ENCODE peak calls at places on chromosome 20, in six cellular contexts. F is GM23248, M is MM.1S, S is HCT116, T is OCI-LY7, K is GM23338. L is an unnamed sample. For H3K9me2, the result is how much of the 10 kb centered on the place peaks cover.

GRCh38 chr20:53582574-53583351 is 10.9 kb downstream of the ZNF217 start:
- DNase-seq in F (peak), M (no peak), S (no peak), T (peak), K (no peak), L (peak)

GRCh38 chr20:45229264-45230056 is 8.3 kb downstream of the SEMG2 start:
- DNase-seq in F (peak), M (peak), S (peak), T (peak), K (peak), L (peak)

GRCh38 chr20:31663838-31664695 is 26.4 kb downstream of the COX4I2 start:
- DNase-seq in F (no peak), M (no peak), S (no peak), T (no peak), K (peak), L (peak)

GRCh38 chr20:15792855-15793254 is 780.4 kb downstream of the KIF16B start:
- DNase-seq in F (no peak), M (no peak), S (no peak), T (no peak), K (no peak), L (no peak)

GRCh38 chr20:54219751-54220426 is 12.0 kb downstream of the PFDN4 start:
- DNase-seq in F (peak), M (peak), S (peak), T (peak), K (peak), L (peak)

GRCh38 chr20:64216036-64216435 is 39.5 kb upstream of the PCMTD2 start:
- DNase-seq in F (no peak), M (no peak), S (no peak), T (no peak), K (no peak), L (no peak)

GRCh38 chr20:42572320-42573016 is 617.2 kb downstream of the PTPRT start:
- DNase-seq in F (no peak), M (no peak), S (no peak), T (no peak), K (no peak), L (no peak)

GRCh38 chr20:32285621-32286334 is 8.3 kb downstream of the KIF3B start:
- DNase-seq in F (peak), M (peak), S (no peak), T (peak), K (no peak), L (peak)

GRCh38 chr20:50913976-50914375 is 17.3 kb downstream of the ADNP start:
- DNase-seq in F (peak), M (no peak), S (no peak), T (no peak), K (no peak), L (no peak)

DNA sequence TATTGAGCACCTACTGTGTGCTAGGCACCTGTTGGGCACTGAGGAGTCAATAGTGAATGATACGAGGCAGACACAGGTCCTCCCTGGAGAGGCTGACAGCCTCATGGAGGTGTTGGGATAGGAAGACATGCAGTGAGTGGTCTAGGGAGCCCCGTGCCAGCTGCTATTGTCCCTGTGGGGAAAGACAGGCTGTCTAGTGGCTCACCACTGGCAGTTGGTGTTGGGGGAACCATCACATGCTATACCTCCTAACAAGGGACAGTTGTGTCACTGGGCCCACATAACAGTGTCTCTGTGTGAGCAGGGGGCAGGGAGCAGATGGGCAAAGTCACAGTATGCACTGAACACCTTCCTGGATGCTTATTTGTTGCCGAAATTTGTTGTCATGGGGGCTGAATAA is 45.9 kb upstream of the CTNNBL1 start:
- DNase-seq in F (no peak), M (no peak), S (no peak), T (no peak), K (no peak), L (no peak)
- H3K9me2 ChIP-seq in F (under half), M (under half), S (under half), T (under half), K (under half), L (under half)

GRCh38 chr20:3423126-3423525 is 15.7 kb upstream of the DNAAF9 start:
- DNase-seq in F (no peak), M (no peak), S (no peak), T (no peak), K (peak), L (no peak)
- TF ChIP-seq EZH2phosphoT487 in F (no peak), M (no peak), S (no peak), T (no peak), K (no peak), L (no peak)

DNA sequence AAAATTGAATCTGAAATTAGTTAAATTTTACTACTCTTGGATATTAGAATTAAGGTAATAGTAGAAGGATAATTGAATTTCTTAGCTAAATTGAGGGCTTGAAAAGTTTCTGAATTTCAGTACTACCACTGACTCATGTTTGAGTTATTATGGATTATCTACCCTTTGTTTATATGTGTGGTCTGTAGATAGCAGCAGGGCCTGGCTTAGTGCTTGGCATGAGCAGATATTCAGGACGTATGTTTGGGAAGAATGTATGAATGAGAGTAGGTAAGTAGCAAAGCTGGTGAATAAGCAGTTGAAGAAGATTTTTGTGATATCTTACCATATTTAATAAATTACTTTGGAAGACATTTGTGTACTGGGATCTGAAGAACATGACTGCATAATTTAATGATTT is 152.7 kb downstream of the MACROD2 start:
- DNase-seq in F (peak), M (no peak), S (no peak), T (no peak), K (no peak), L (no peak)
- H3K9me2 ChIP-seq in F (under half), M (under half), S (under half), T (under half), K (under half), L (under half)

GRCh38 chr20:37198962-37199660 is 19.8 kb upstream of the MROH8 start:
- DNase-seq in F (no peak), M (no peak), S (no peak), T (no peak), K (no peak), L (no peak)
- TF ChIP-seq EZH2phosphoT487 in F (no peak), M (no peak), S (no peak), T (no peak), K (no peak), L (no peak)

GRCh38 chr20:41203660-41204059 is 66.3 kb downstream of the PLCG1 start:
- DNase-seq in F (no peak), M (no peak), S (no peak), T (no peak), K (no peak), L (no peak)
- H3K9me2 ChIP-seq in F (under half), M (under half), S (under half), T (under half), K (under half), L (under half)

DNA sequence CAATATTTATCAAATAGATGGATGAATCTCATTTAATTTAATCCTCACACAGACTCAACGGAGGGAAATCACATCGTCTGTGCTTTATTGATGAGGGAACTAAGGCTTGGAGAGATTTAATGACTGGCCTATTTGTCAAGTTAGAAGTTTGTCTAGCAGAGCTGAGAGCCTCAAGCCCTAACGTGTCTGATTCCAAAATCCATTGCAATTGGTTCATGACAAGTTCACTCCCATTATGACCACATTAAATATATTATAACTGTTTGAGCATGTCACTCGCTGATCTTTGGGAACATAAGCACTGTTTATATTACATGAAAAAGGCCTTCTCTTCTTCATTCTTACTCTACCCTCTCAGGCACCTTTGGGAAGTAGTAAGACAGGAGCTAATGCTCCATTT is 89.4 kb upstream of the SIRPA start:
- DNase-seq in F (no peak), M (no peak), S (no peak), T (no peak), K (no peak), L (no peak)
- TF ChIP-seq EZH2phosphoT487 in F (no peak), M (no peak), S (no peak), T (no peak), K (no peak), L (no peak)

GRCh38 chr20:44081476-44081875 is 105.5 kb downstream of the JPH2 start:
- DNase-seq in F (no peak), M (no peak), S (no peak), T (no peak), K (no peak), L (no peak)
- H3K9me2 ChIP-seq in F (under half), M (under half), S (under half), T (under half), K (under half), L (under half)